ENCODE peak calls at places on chromosomes 6 and 20, in eight cellular contexts. F is Jurkat, Clone E6-1; R is activated CD4-positive, alpha-beta T cell treated with anti-CD3 and anti-CD28 coated beads, Interleukin-2, amount 50 U/mL, for 48 hours; Z is PC-3; Y is HCT116; D is H54; V is T-cell; Q is GM03348. N is an unnamed sample.

GRCh38 chr20:8860011-8860495 is 208.8 kb upstream of the PLCB4 start:
- DNase-seq in Q (peak), R (no peak), D (peak), F (no peak), Y (no peak), Z (peak), V (no peak), N (no peak)

GRCh38 chr20:78338-78737 is 9.1 kb upstream of the DEFB125 start:
- DNase-seq in Y (no peak), D (no peak), R (no peak), F (no peak), Z (no peak), V (no peak), Q (no peak), N (no peak)

GRCh38 chr6:168314948-168315347 is 4.6 kb downstream of the DACT2 start:
- DNase-seq in D (no peak), Q (no peak), Y (no peak), F (no peak), Z (no peak), R (no peak), V (no peak), N (peak)

GRCh38 chr20:461254-462198 is 807 bp downstream of the TBC1D20 start:
- DNase-seq in D (peak), V (peak), Z (peak), Y (no peak), Q (peak), F (no peak), R (peak), N (peak)

GRCh38 chr20:53227523-53227922 is 255.4 kb downstream of the TSHZ2 start:
- DNase-seq in V (no peak), Y (no peak), F (no peak), Z (no peak), R (no peak), D (no peak), Q (peak), N (peak)

GRCh38 chr6:160028487-160029275 is 59.8 kb downstream of the IGF2R start:
- DNase-seq in D (no peak), R (no peak), Y (no peak), Q (no peak), F (peak), V (peak), Z (no peak), N (no peak)

GRCh38 chr6:109322825-109323580 is 59.3 kb downstream of the CD164 start:
- DNase-seq in D (no peak), F (peak), Y (no peak), R (no peak), Z (no peak), V (no peak), Q (no peak), N (no peak)

GRCh38 chr6:145178391-145178790 is 556.9 kb downstream of the EPM2A start:
- DNase-seq in Y (no peak), R (no peak), F (no peak), V (no peak), D (no peak), Q (no peak), Z (no peak), N (no peak)

GRCh38 chr6:157629220-157629619 is 193.8 kb upstream of the SNX9 start:
- DNase-seq in D (no peak), Y (no peak), F (peak), Z (no peak), Q (no peak), R (no peak), V (no peak), N (peak)

GRCh38 chr6:46626228-46626909 is 26.2 kb downstream of the CYP39A1 start:
- DNase-seq in Y (peak), R (no peak), F (peak), V (no peak), Z (peak), Q (peak), D (no peak), N (peak)

GRCh38 chr6:18600236-18600635 is 213.1 kb downstream of the RNF144B start:
- DNase-seq in D (no peak), R (no peak), Y (no peak), F (no peak), Q (no peak), V (no peak), Z (no peak), N (no peak)

GRCh38 chr6:98579089-98579488 is 255.3 kb upstream of the POU3F2 start:
- DNase-seq in Z (no peak), F (no peak), D (no peak), Q (peak), V (no peak), R (no peak), Y (no peak), N (no peak)

GRCh38 chr6:80991316-80991715 is 761.2 kb downstream of the TENT5A start:
- DNase-seq in Q (no peak), Z (no peak), D (no peak), F (no peak), R (no peak), Y (no peak), V (no peak), N (no peak)

GRCh38 chr6:165864925-165865324 is 201.9 kb upstream of the PDE10A start:
- DNase-seq in R (no peak), Z (no peak), F (peak), Y (no peak), V (no peak), Q (no peak), D (no peak), N (no peak)

GRCh38 chr6:137223370-137224131 is 4.4 kb upstream of the IFNGR1 start:
- DNase-seq in F (no peak), D (no peak), Z (peak), Y (no peak), V (no peak), Q (no peak), R (no peak), N (no peak)

GRCh38 chr20:50568549-50568942 is 58.4 kb downstream of the PTPN1 start:
- DNase-seq in V (no peak), D (no peak), Y (no peak), R (no peak), Q (no peak), Z (no peak), F (no peak), N (no peak)

GRCh38 chr6:90386796-90387390 is 90.2 kb upstream of the BACH2 start:
- DNase-seq in Q (no peak), Y (no peak), V (no peak), Z (no peak), D (no peak), F (no peak), R (no peak), N (no peak)

GRCh38 chr6:84118191-84118590 is 84.6 kb downstream of the MRAP2 start:
- DNase-seq in Z (no peak), D (no peak), Q (no peak), R (no peak), Y (no peak), F (no peak), V (no peak), N (peak)

GRCh38 chr6:32581275-32582095 is 8.2 kb downstream of the HLA-DRB1 start:
- DNase-seq in D (no peak), Z (no peak), F (no peak), Y (no peak), V (no peak), R (no peak), Q (no peak), N (no peak)

N was measured in trophoblast cell.